ENCODE peak calls at places on chromosomes 4 and X, in four cellular contexts. L, B, G and F are unnamed samples.

GRCh38 chr4:38768968-38769394 is 13.8 kb downstream of the TLR10 start:
- DNase-seq in L (no peak), B (peak), G (no peak), F (no peak)

GRCh38 chrX:82218361-82218760 is 1016.5 kb downstream of the SH3BGRL start:
- DNase-seq in L (no peak), B (peak), G (no peak), F (peak)

GRCh38 chr4:7197910-7198309 is 5.6 kb downstream of the SORCS2 start:
- DNase-seq in L (peak), B (no peak), G (no peak), F (peak)

GRCh38 chr4:76589872-76590846 is 155.1 kb downstream of the SHROOM3 start:
- DNase-seq in L (peak), B (peak), G (peak), F (peak)

GRCh38 chr4:647481-647880 is 22.1 kb downstream of the PDE6B start:
- DNase-seq in L (no peak), B (no peak), G (no peak), F (no peak)

GRCh38 chr4:21790437-21791029 is 158.0 kb downstream of the KCNIP4 start:
- DNase-seq in L (no peak), B (peak), G (no peak), F (peak)

GRCh38 chr4:183443609-183444148 is 757 bp upstream of the CDKN2AIP start:
- DNase-seq in L (peak), B (peak), G (peak), F (peak)

GRCh38 chrX:17412692-17413091 is 37.7 kb downstream of the NHS start:
- DNase-seq in L (no peak), B (peak), G (no peak), F (no peak)

GRCh38 chr4:111773858-111774257 is 371.4 kb upstream of the FAM241A start:
- DNase-seq in L (no peak), B (no peak), G (no peak), F (no peak)

GRCh38 chrX:20320461-20321159 is 53.9 kb upstream of the RPS6KA3 start:
- DNase-seq in L (no peak), B (no peak), G (no peak), F (no peak)

DNA sequence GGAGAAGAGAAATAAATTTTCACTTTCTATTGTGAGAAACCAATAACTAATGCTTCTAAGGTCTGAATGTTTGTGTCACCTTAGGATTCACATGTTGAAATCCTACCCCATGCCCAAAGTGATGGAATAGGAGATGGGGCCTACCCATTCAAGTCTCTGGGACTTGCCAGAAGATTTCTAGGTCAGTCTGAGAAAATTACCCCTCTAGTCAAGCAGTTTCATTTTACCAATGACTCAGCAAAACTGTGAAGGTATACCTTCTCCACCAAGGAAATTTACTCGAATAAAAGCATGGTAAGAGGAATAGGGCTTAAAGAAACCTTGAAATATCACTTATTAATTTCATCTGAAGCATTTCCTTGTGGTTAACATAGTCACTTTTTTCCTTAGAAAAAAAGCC is 23.5 kb upstream of the PAPSS1 start:
- DNase-seq in L (no peak), B (peak), G (no peak), F (no peak)
- H3K56ac ChIP-seq in L (no peak), B (no peak), G (no peak), F (no peak)

DNA sequence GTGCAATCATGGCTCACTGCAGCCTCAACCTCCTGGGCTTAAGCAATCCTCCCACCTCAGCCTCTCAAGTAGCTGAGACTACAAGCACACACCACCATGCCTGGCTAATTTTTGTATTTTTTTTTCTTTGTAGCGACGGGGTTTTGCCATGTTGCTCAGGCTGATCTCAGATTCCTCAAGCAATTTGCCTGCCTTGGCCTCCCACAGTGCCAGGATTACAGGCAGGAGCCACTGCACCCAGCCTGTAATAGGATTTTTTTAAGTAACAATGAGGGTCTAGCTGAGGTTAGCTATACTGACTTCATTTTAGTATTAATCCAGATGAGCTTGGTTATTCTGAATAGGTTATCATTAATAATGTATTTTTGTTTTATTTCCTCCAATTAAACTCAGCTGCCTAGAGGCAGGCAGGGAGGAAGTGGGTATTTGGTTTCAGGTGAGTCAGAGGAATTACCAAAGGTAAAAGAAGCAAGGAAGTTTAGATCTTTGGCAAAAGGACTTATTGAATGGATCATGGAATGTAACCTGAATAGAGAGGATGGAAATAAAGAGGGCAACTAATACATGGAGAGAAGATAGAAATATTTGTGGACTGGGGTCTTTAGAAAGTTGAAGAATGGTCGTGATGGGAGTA is 1023.3 kb upstream of the TENM3 start:
- DNase-seq in L (no peak), B (no peak), G (no peak), F (peak)
- H3K56ac ChIP-seq in L (no peak), B (no peak), G (no peak), F (no peak)

GRCh38 chrX:22085969-22086368 is 53.8 kb downstream of the PHEX start:
- DNase-seq in L (no peak), B (no peak), G (no peak), F (no peak)

GRCh38 chrX:22088326-22088725 is 56.2 kb downstream of the PHEX start:
- DNase-seq in L (no peak), B (no peak), G (no peak), F (no peak)

GRCh38 chrX:22093550-22093949 is 61.4 kb downstream of the PHEX start:
- DNase-seq in L (no peak), B (no peak), G (no peak), F (no peak)

GRCh38 chrX:22087158-22087557 is 55.0 kb downstream of the PHEX start:
- DNase-seq in L (no peak), B (no peak), G (no peak), F (no peak)

GRCh38 chrX:22090181-22090580 is 58.1 kb downstream of the PHEX start:
- DNase-seq in L (no peak), B (peak), G (no peak), F (no peak)
- H3K56ac ChIP-seq in L (no peak), B (no peak), G (no peak), F (no peak)

GRCh38 chr4:169040559-169041261 is 30.7 kb upstream of the CBR4 start:
- DNase-seq in L (no peak), B (no peak), G (no peak), F (no peak)
- H3K56ac ChIP-seq in L (no peak), B (no peak), G (no peak), F (no peak)

GRCh38 chr4:103773691-103774231 is 54.0 kb upstream of the TACR3 start:
- DNase-seq in L (no peak), B (no peak), G (no peak), F (no peak)

GRCh38 chr4:103778221-103778620 is 58.4 kb upstream of the TACR3 start:
- DNase-seq in L (no peak), B (no peak), G (no peak), F (no peak)

GRCh38 chr4:103774326-103774725 is 54.5 kb upstream of the TACR3 start:
- DNase-seq in L (no peak), B (no peak), G (no peak), F (no peak)
- H3K56ac ChIP-seq in L (no peak), B (no peak), G (no peak), F (no peak)